ENCODE peak calls at places on chromosomes 2 and 18, in eight cellular contexts. N is uterus, X is Calu3, C is T-helper 2 cell, T is GM20000, S is anterior cingulate cortex, K is omental fat pad, W is mesendoderm. D is an unnamed sample.

GRCh38 chr2:7915302-7916200 is 766.3 kb upstream of the ID2 start:
- DNase-seq in N (no peak), X (no peak), C (no peak), T (no peak), S (no peak), K (no peak), W (no peak), D (no peak)

GRCh38 chr2:157876771-157877108 is 610 bp upstream of the ACVR1 start:
- DNase-seq in N (no peak), X (no peak), C (no peak), T (no peak), S (no peak), K (no peak), W (no peak), D (no peak)

GRCh38 chr2:188596054-188596453 is 304.4 kb downstream of the GULP1 start:
- DNase-seq in N (no peak), X (no peak), C (no peak), T (no peak), S (no peak), K (no peak), W (no peak), D (no peak)

GRCh38 chr2:174577967-174578589 is 19.5 kb downstream of the WIPF1 start:
- DNase-seq in N (no peak), X (peak; percentile 22), C (no peak), T (peak; percentile 41), S (no peak), K (no peak), W (peak; percentile 58), D (no peak)

GRCh38 chr2:33505966-33506365 is 29.5 kb downstream of the RASGRP3 start:
- DNase-seq in N (no peak), X (no peak), C (no peak), T (no peak), S (peak; percentile 15), K (no peak), W (no peak), D (no peak)

GRCh38 chr2:114400890-114401289 is 41.6 kb upstream of the DPP10 start:
- DNase-seq in N (no peak), X (no peak), C (no peak), T (no peak), S (no peak), K (no peak), W (no peak), D (no peak)

GRCh38 chr2:146720170-146720569 is 1124.7 kb upstream of the ACVR2A start:
- DNase-seq in N (no peak), X (no peak), C (no peak), T (no peak), S (no peak), K (no peak), W (no peak), D (no peak)

GRCh38 chr2:40783704-40784103 is 331.8 kb upstream of the SLC8A1 start:
- DNase-seq in N (no peak), X (no peak), C (no peak), T (no peak), S (no peak), K (no peak), W (no peak), D (no peak)

GRCh38 chr2:48851161-48851560 is 95.6 kb upstream of the LHCGR start:
- DNase-seq in N (no peak), X (no peak), C (no peak), T (no peak), S (no peak), K (no peak), W (no peak), D (no peak)

GRCh38 chr2:239035361-239035814 is 187.5 kb downstream of the TWIST2 start:
- DNase-seq in N (no peak), X (peak; percentile 78), C (peak; percentile 46), T (peak; percentile 93), S (peak; percentile 36), K (peak; percentile 55), W (peak; percentile 24), D (no peak)

GRCh38 chr18:48974304-48975220 is 23.8 kb upstream of the SMAD7 start:
- DNase-seq in N (no peak), X (no peak), C (no peak), T (no peak), S (no peak), K (no peak), W (peak; percentile 65), D (no peak)

GRCh38 chr18:77068321-77068841 is 64.2 kb downstream of the MBP start:
- DNase-seq in N (peak; percentile 26), X (no peak), C (no peak), T (no peak), S (no peak), K (no peak), W (no peak), D (no peak)

GRCh38 chr2:144477281-144477942 is 42.5 kb downstream of the ZEB2 start:
- DNase-seq in N (no peak), X (no peak), C (no peak), T (no peak), S (no peak), K (no peak), W (no peak), D (no peak)

GRCh38 chr18:47287911-47288635 is 36.6 kb upstream of the SKOR2 start:
- DNase-seq in N (no peak), X (no peak), C (no peak), T (no peak), S (no peak), K (no peak), W (no peak), D (no peak)

GRCh38 chr18:74242451-74243096 is 49.2 kb downstream of the CYB5A start:
- DNase-seq in N (no peak), X (peak; percentile 34), C (no peak), T (no peak), S (peak; percentile 1), K (no peak), W (no peak), D (no peak)

GRCh38 chr2:238947920-238948710 is 100.2 kb downstream of the TWIST2 start:
- DNase-seq in N (peak; percentile 50), X (peak; percentile 23), C (no peak), T (no peak), S (no peak), K (peak; percentile 14), W (peak; percentile 5), D (no peak)

GRCh38 chr18:57743008-57743407 is 60.1 kb downstream of the ATP8B1 start:
- DNase-seq in N (no peak), X (no peak), C (no peak), T (no peak), S (no peak), K (no peak), W (no peak), D (no peak)

D was measured in type B pancreatic cell.